ENCODE peak calls at places on chromosomes 4 and X, in five cellular contexts. O is esophagus squamous epithelium, R is HCT116, F is H1, Z is uterus. J is an unnamed sample.

GRCh38 chrX:126137899-126138298 is 28.2 kb downstream of the DCAF12L2 start:
- DNase-seq in O (no peak), F (no peak), R (no peak), Z (no peak), J (no peak)

GRCh38 chr4:82613111-82613510 is 51.3 kb upstream of the TMEM150C start:
- DNase-seq in F (no peak), Z (no peak), R (no peak), O (no peak), J (no peak)

GRCh38 chrX:12912786-12913185 is 6.4 kb downstream of the TLR8 start:
- DNase-seq in R (no peak), Z (no peak), O (no peak), F (no peak), J (no peak)

GRCh38 chrX:22220941-22221340 is 51.8 kb upstream of the CBLL2 start:
- DNase-seq in F (no peak), O (no peak), Z (no peak), R (peak), J (no peak)

GRCh38 chr4:173191623-173192041 is 23.0 kb downstream of the GALNT7 start:
- DNase-seq in O (no peak), R (no peak), Z (no peak), F (no peak), J (no peak)

GRCh38 chrX:29687687-29688086 is 527.7 kb upstream of the MAGEB2 start:
- DNase-seq in R (no peak), Z (no peak), F (no peak), O (no peak), J (no peak)

GRCh38 chrX:41180194-41180902 is 95.1 kb downstream of the USP9X start:
- DNase-seq in O (no peak), F (no peak), Z (peak), R (peak), J (peak)

GRCh38 chrX:118066867-118067515 is 49.6 kb downstream of the KLHL13 start:
- DNase-seq in Z (no peak), O (no peak), R (no peak), F (no peak), J (no peak)

GRCh38 chr4:41819621-41820020 is 71.1 kb upstream of the PHOX2B start:
- DNase-seq in O (no peak), Z (no peak), F (no peak), R (no peak), J (no peak)

GRCh38 chr4:87975466-87975865 is at the start of gene SPP1:
- DNase-seq in R (no peak), Z (no peak), O (no peak), F (peak), J (no peak)

GRCh38 chrX:14697453-14697852 is 168.1 kb downstream of the GLRA2 start:
- DNase-seq in F (no peak), Z (no peak), O (no peak), R (peak), J (no peak)

GRCh38 chrX:39985116-39985515 is 112.6 kb downstream of the BCOR start:
- DNase-seq in R (no peak), Z (no peak), F (no peak), O (no peak), J (no peak)

GRCh38 chr4:41025824-41026223 is 188.5 kb downstream of the APBB2 start:
- DNase-seq in Z (no peak), F (no peak), R (no peak), O (no peak), J (no peak)

GRCh38 chrX:15737188-15737956 is 698 bp upstream of the CA5B start:
- DNase-seq in R (no peak), F (no peak), Z (no peak), O (no peak), J (no peak)

GRCh38 chr4:59240030-59240429 is 1960.1 kb upstream of the ADGRL3 start:
- DNase-seq in Z (no peak), R (no peak), F (no peak), O (no peak), J (no peak)

GRCh38 chr4:18285357-18285756 is 263.8 kb upstream of the LCORL start:
- DNase-seq in O (no peak), R (no peak), Z (no peak), F (no peak), J (no peak)

GRCh38 chr4:151646322-151646721 is 114.5 kb downstream of the GATB start:
- DNase-seq in R (no peak), Z (no peak), F (no peak), O (no peak), J (no peak)

GRCh38 chr4:144579411-144580020 is 66.4 kb upstream of the HHIP start:
- DNase-seq in F (no peak), O (no peak), R (no peak), Z (no peak), J (no peak)

DNA sequence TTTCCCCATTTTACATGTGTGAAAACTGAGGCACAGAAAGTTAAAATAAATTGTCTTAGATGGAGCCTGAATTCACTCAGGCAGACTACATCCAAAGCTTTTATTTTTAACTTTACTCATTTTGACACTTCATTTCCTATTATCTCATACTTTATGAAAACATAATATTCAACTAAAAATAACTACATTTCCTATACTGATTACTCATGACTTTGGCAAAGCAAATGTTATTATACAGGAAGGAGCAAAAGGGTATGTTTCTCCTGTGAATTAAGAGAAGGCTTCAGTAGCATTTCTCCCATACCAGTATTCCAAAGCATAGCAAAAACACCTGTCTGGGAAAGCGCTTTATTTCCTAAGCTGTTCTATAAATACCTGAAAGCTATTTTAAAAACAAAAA is 178.6 kb downstream of the ADAMTS3 start:
- DNase-seq in O (no peak), F (no peak), Z (no peak), R (no peak), J (no peak)
- H3K27ac ChIP-seq in O (no peak), F (no peak), Z (no peak), R (no peak), J (no peak)

GRCh38 chr4:16083217-16084191 is at the start of gene PROM1:
- DNase-seq in R (peak), F (no peak), Z (no peak), O (no peak), J (no peak)
- TF ChIP-seq POLR2A in R (no peak), F (peak), Z (no peak), O (no peak), J (no peak)

GRCh38 chr4:119024102-119024501 is 111.5 kb upstream of the MYOZ2 start:
- DNase-seq in Z (no peak), R (no peak), F (no peak), O (no peak), J (no peak)

GRCh38 chr4:119025440-119025839 is 110.2 kb upstream of the MYOZ2 start:
- DNase-seq in F (no peak), R (peak), O (no peak), Z (peak), J (no peak)

GRCh38 chr4:119026662-119027444 is 108.8 kb upstream of the MYOZ2 start:
- DNase-seq in O (no peak), R (no peak), F (no peak), Z (peak), J (no peak)

GRCh38 chr4:119027815-119028214 is 107.8 kb upstream of the MYOZ2 start:
- DNase-seq in Z (no peak), F (no peak), O (no peak), R (no peak), J (no peak)

DNA sequence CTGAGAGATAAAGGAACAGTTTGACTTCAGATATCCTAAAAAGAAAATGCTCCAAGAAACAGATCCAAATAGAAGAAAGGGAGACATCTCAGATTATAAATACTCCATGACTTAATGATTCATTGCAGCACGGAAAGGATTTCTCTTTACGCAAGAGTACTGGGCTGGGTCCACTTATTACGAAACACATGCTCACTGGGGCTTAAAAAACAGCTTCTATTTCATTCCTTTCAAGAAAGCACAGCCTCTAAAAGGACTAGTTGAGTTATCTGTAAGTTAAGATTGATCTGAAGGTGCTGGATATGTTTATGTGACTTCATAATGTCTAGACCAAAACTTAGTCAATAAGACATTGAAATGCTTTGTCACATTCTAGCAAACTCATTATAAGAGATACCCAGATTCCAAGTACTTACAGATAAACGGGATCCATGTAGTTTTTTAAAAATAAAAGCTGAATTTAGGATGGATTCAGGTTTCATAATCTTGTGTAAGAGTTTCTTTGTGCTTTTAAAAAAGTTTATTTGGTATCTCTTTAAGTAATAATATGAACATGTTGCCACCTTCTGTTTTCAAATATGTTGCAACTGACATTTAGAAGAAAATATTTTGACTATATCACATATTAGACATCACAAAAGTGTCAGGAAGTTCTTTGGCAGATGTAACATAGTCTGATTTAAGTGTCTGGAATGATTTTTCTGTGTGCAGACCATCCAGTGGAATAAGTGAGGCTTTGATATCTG is 109.5 kb upstream of the MYOZ2 start:
- DNase-seq in F (no peak), Z (peak), O (no peak), R (peak), J (peak)
- H3K27ac ChIP-seq in F (no peak), Z (peak), O (peak), R (no peak), J (peak)

GRCh38 chr4:1222036-1222789 is 26.7 kb downstream of the CTBP1 start:
- DNase-seq in F (no peak), Z (no peak), O (no peak), R (no peak), J (no peak)

GRCh38 chr4:1225272-1226166 is 23.4 kb downstream of the CTBP1 start:
- DNase-seq in F (no peak), O (no peak), R (no peak), Z (no peak), J (no peak)

GRCh38 chr4:1222938-1223690 is 25.8 kb downstream of the CTBP1 start:
- DNase-seq in F (no peak), O (no peak), R (no peak), Z (no peak), J (no peak)

GRCh38 chr4:1226167-1226514 is 22.8 kb downstream of the CTBP1 start:
- DNase-seq in O (no peak), R (no peak), Z (no peak), F (no peak), J (no peak)

DNA sequence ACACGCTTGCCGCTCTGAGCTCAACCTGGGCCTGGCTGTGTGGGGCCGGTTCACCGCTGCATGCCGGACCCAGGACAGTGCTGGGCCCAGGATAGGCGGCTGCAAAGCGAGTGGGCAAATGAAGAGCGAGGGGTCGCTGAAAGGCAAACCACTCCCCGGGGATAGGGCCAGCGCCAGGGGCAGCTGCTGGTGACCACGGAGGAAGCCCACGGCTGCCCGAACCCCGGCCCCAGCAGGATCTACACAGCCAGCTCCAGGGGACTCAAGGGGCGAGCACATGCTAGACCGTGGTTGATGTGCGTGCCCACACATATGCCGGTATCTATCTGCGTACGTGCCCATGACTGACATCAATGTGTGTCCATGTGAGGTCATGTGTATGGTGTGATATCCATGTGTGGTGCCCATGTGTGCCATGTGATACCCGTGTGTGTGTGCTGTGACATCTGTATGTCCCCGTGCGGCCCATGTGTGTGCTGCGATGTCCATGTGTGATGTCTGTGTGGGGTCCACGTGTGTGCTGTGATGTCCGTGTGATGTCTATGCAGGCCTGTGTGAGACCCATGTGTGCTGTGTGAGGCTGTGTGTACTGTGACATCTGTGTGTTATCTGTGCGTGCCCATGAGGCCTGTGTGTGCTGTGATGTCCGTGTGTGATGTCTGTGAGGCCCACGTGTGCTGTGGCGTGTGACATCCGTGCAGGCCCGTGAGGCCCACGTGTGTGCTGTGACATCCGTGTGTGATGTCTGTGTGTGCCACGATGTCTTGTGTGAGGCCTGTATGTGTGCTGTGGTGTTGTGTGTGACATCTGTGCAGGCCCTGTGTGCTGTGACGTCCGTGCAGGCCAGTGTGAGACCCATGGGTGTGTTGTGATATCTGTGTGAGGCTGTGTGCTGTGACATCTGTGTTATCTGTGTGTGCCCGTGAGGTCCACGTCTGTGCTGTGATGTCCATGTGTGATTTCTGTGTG is 24.8 kb downstream of the CTBP1 start:
- DNase-seq in Z (no peak), R (no peak), O (no peak), F (no peak), J (no peak)
- TF ChIP-seq POLR2A in Z (no peak), R (no peak), O (no peak), F (no peak), J (no peak)

GRCh38 chr4:3384391-3384770 is 57.4 kb upstream of the HGFAC start:
- DNase-seq in F (no peak), Z (no peak), R (no peak), O (no peak), J (no peak)

GRCh38 chr4:3384771-3385701 is 56.7 kb upstream of the HGFAC start:
- DNase-seq in F (no peak), R (no peak), Z (no peak), O (no peak), J (peak)

GRCh38 chr4:3387154-3387942 is 54.4 kb upstream of the HGFAC start:
- DNase-seq in O (no peak), Z (no peak), R (no peak), F (no peak), J (no peak)

GRCh38 chr4:3386486-3386885 is 55.3 kb upstream of the HGFAC start:
- DNase-seq in O (no peak), R (no peak), F (no peak), Z (no peak), J (no peak)

GRCh38 chr4:3385719-3386440 is 55.9 kb upstream of the HGFAC start:
- DNase-seq in Z (no peak), F (no peak), R (no peak), O (no peak), J (no peak)
- H3K27ac ChIP-seq in Z (no peak), F (no peak), R (no peak), O (peak), J (peak)

DNA sequence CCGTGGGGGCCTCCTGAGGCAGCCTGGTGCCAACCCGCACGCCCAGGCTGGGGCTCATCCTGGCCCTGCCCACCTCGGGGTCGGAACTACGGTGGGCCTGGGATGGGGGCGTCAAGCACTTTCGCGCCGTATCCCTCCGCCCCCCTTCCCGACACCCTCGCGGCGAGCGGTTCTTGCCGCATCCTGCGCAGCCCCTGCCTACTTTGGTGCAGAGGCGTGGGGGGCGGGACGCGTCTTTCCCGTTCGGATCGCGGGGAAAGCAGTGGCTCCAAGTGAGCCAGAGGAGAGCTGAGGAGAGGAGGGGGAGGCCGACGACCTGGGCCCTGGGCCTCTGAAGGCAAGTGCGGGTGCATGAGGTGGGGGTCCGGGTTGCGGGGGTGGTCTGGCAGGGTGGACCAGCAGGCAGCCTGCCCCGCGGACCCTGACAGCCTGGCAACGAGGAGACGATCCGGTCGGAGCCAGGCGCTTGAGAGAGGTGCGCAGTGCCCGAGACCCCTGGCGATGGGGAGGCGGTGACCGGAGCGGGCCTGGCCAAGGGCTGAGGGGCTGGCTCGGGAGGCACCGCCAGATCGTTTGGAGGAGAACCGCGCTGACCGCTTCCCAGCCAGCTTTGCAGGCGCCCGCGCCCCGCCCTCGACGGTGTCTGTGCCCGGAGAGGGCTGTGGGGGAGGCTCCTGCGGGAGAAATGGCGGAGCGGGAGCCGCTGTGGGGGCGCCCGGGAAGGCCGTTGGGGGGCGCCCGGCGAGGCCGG is at the start of gene GPRASP2:
- DNase-seq in R (no peak), O (no peak), Z (peak), F (no peak), J (peak)
- TF ChIP-seq POLR2A in R (no peak), O (no peak), Z (peak), F (no peak), J (no peak)

DNA sequence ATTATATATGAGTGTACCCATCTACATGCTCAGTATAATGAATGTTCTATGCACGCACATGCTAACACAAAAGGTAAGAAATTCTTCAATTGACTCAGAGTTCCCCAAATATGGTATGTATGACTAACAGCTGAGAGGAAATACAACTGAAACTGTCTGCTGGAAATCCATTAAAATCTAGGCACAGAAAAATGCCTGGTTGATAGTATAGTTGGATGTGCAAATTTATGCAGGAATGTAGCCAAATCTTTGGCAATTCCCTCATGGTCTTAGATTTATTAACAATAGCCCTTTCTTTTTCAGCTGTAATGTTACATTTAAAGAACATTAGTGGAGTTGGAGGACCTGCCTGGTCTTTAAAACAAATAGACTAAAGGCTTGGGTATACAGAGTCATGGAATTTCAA is 5.5 kb downstream of the CAMK2D start:
- DNase-seq in O (no peak), R (no peak), F (no peak), Z (no peak), J (no peak)
- H3K27ac ChIP-seq in O (no peak), R (no peak), F (no peak), Z (no peak), J (no peak)

DNA sequence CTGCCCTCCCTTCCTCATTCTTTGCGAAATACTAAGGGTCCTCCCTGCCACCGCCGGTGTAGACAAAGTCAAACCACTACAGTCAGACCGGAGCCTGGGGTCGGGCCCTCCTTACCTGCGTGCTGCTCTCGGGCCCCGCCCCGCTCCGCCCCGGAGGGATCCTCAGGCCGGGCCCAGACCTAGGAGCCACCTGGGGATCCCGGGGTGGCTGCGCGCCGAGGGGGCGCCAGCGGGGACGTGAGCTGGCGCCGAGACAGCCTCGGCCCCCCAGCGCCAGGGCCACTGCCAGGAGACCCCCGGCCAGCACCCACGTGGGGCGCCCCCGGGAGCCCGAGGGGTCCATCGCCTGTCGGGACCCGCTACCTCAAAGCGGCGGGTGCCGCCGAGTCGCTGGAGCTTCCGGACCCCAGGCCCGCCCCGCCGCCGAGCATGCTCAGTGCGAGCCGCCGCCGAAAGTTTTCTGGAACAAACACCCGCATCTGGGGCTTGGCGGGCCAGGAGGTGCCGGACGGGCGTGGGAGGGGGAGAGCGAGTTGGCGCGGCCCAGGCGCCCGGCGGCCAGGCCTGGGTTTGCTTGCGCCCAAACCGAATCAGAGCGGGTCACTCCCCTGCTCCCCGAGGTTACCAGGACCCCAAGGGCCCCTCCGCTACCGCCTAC is at the start of gene EVC2:
- DNase-seq in F (no peak), Z (peak), R (no peak), O (no peak), J (peak)
- TF ChIP-seq POLR2A in F (no peak), Z (peak), R (no peak), O (peak), J (no peak)

DNA sequence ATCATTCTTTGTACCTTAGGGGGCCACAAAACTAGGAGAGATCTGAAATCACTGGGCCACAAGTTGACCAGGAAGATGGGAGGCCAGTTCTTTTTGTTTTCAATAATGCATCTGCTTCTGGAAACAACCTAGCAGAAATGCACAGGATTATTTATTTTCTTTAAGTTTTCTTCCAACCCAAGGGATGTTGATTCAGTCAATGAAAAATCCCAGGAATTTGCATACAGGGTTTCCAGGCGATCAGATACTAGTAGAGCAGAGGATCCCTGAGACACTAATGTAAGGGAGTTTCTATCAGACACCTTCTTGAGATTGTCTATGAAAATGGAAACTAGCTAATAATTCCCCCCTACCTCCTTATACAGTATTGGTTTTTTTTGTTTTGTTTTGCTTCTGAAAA is 7.4 kb downstream of the ATOH1 start:
- DNase-seq in R (no peak), Z (no peak), O (no peak), F (no peak), J (no peak)
- H3K27ac ChIP-seq in R (no peak), Z (no peak), O (no peak), F (no peak), J (no peak)

J was measured in breast epithelium.